ENCODE peak calls at places on chromosomes 4 and X, in six cellular contexts. W is H1, J is K562, Y is HepG2, H is GM12878, R is GM12891. B is an unnamed sample.

GRCh38 chr4:83138979-83139378 is 24.4 kb upstream of the PLAC8 start:
- DNase-seq in W (no peak), J (no peak), Y (no peak), H (no peak), R (no peak), B (no peak)

GRCh38 chr4:186104895-186105720 is 604 bp downstream of the FAM149A start:
- DNase-seq in W (no peak), J (no peak), Y (no peak), H (no peak), R (peak), B (peak)

GRCh38 chrX:153509592-153509991 is 7.8 kb upstream of the ATP2B3 start:
- DNase-seq in W (no peak), J (no peak), Y (no peak), H (no peak), R (no peak), B (no peak)

GRCh38 chr4:77843628-77844027 is 19.0 kb upstream of the MRPL1 start:
- DNase-seq in W (no peak), J (no peak), Y (no peak), H (no peak), R (no peak), B (no peak)

GRCh38 chrX:119488749-119489148 is 20.5 kb downstream of the SLC25A5 start:
- DNase-seq in W (no peak), J (peak), Y (peak), H (no peak), R (no peak), B (no peak)

GRCh38 chrX:104565791-104566687 is at the start of gene IL1RAPL2:
- DNase-seq in W (peak), J (peak), Y (peak), H (no peak), R (no peak), B (no peak)

GRCh38 chr4:177461606-177462005 is 19.4 kb upstream of the AGA start:
- DNase-seq in W (no peak), J (no peak), Y (no peak), H (no peak), R (no peak), B (no peak)

GRCh38 chr4:95547708-95548471 is 883 bp downstream of the UNC5C start:
- DNase-seq in W (no peak), J (no peak), Y (no peak), H (no peak), R (no peak), B (no peak)

DNA sequence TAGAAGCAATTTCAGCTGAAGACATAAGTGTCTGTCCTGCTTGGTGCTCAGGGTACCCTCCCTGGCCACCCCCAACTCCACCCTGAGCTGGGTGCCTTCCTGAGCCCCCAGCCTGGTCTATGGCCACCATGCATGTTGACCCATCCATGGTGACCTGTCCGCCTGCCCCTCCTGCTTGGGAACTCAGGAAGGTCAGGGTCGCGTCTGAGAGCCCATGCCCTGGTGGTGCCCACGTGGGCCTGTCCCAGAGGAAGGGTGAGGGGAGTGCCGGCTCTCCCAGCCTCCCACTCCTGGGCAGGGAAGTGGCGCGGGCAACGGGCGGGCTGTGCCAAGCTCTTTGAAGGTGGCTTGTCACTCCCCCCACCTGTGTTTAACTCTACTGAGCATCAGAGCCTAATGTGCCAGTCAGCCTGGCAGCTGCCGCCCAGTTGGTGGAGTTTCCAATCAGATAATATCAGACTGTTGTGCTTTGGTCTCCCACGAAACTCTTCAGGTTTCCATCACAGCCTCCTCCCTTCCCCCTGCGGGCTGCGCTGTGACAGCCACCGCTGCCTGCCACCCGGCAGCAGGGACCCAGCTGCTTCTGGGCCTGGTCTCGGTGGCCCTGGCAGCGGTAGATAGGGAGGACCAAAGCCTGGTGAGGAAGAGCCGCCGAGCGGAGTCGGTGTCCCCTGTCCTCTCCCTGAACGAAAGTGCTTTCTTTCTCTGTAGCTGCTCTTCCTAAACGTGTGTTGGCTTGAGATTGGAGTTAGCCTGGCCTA is 4.8 kb downstream of the SH3BP2 start:
- DNase-seq in W (no peak), J (no peak), Y (no peak), H (no peak), R (no peak), B (no peak)
- TF ChIP-seq POLR2A in W (no peak), J (no peak), Y (no peak), H (no peak), R (no peak), B (no peak)

GRCh38 chr4:21366312-21366711 is 582.3 kb downstream of the KCNIP4 start:
- DNase-seq in W (peak), J (no peak), Y (no peak), H (no peak), R (no peak), B (no peak)
- TF ChIP-seq TAF1 in W (no peak), J (no peak), Y (no peak), H (no peak), R (no peak), B (no peak)

DNA sequence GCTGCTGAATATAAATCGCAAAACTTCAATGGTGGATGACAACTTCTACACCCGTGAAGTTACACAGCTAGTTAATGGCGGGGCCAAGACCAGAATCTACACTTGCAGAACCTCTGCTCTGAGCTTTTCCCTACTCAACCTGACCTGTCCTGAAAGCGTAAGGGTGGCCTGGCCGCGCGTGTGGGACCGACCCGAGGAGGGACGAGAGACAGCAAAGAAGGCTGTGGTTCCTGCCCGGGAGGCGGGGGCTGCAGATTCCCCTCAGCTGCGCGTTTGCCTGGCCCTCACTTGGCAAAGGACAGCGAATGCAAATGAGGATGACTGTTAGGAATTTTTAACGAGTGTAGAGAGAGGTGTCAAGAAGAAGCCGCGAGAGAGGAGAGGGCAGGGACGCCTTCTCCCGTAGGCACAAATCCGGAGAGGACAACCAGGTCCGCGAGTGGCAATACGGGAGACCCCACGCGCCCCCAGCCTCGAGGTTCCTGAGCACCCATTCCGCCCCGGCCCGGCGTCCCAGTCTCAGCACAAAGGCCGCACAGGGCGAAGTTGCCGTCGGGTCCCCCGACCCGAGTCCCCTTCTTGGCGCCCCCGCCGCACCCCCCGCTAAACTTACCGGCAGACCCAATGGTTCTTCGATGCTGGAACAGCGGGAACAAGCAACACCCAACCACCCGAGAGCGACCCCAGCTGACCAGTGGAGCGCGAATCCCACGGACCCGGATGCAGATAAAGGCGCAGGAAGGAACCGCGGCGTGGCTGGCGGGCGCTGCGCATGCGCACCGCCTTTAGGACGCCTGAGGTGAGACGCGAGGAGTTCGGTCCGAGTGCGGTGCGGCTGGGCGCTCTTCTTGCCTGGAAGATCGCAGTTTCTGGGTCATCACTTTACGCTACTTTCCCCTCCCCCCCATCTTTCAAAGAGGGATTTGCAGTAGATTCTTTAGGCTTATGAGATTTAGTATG is at the start of gene GNPDA2:
- DNase-seq in W (peak), J (peak), Y (peak), H (peak), R (peak), B (peak)
- TF ChIP-seq POLR2AphosphoS5 in W (peak), J (peak), Y (peak), H (peak), R (peak), B (peak)

GRCh38 chr4:40576651-40577480 is 52.8 kb downstream of the RBM47 start:
- DNase-seq in W (no peak), J (peak), Y (peak), H (peak), R (no peak), B (no peak)
- TF ChIP-seq POLR2A in W (no peak), J (no peak), Y (peak), H (no peak), R (no peak), B (no peak)

DNA sequence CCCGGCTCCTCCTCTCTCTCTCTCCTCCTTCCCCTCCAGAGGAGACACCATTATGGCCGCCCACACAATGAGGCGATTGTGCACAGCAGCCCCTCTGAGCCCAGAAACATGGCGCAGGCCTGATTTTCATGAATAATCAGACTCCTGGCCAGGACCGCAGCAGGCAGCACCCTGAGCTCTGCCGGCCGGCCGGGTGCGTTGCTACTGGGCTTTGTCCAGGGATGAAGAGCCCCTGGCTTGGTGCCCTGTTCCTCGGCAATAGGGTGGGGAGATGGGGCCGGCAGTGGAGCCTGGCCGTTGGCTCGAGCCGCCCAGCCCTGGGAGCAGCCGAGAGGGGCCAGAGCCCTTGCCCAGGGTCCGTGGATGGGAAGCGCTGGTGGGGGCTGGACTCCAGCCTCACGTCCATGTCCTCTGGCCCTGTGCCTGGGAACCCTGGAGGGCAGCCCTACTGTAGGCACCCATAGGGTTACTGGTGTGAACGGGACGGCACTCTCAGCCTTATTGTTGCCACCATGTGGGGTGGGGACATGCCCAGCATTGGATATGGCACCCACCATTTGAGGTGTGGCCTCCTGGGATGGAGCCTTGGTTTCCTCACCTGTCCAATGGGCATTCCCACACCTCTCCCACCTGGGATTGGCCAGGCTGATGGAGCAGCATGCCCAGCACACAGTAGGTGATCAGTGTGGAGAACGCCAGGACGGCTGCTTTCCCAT is 103.0 kb downstream of the SORCS2 start:
- DNase-seq in W (no peak), J (no peak), Y (no peak), H (no peak), R (no peak), B (no peak)
- TF ChIP-seq TAF1 in W (no peak), J (no peak), Y (no peak), H (no peak), R (no peak), B (no peak)

B was measured in GM12892.